ENCODE peak calls at places on chromosome 21, in nine cellular contexts. I, V, C, K, G, E, F, S and A are unnamed samples.

GRCh38 chr21:17981060-17981459 is 161.9 kb upstream of the C21orf91 start:
- DNase-seq in C (no peak), K (no peak), E (no peak), G (no peak), I (peak), S (no peak), F (no peak), V (no peak), A (no peak)

GRCh38 chr21:41246808-41247207 is 69.8 kb upstream of the FAM3B start:
- DNase-seq in F (no peak), G (no peak), S (no peak), I (no peak), C (no peak), K (no peak), E (no peak), V (peak), A (no peak)

GRCh38 chr21:46111193-46111571 is 13.3 kb downstream of the COL6A2 start:
- DNase-seq in C (no peak), K (no peak), G (no peak), S (peak), V (peak), E (peak), I (no peak), F (no peak), A (no peak)

GRCh38 chr21:24705201-24705600 is 902.1 kb downstream of the MRPL39 start:
- DNase-seq in F (no peak), K (no peak), C (no peak), V (no peak), I (no peak), G (no peak), S (no peak), E (no peak), A (no peak)

GRCh38 chr21:45535341-45536081 is 6.7 kb downstream of the SLC19A1 start:
- DNase-seq in G (no peak), E (no peak), F (no peak), K (no peak), C (no peak), I (no peak), S (peak), V (peak), A (no peak)

GRCh38 chr21:35648512-35648911 is 411.8 kb downstream of the SETD4 start:
- DNase-seq in I (no peak), V (no peak), F (peak), C (no peak), K (no peak), S (no peak), G (no peak), E (no peak), A (no peak)

GRCh38 chr21:31137951-31138350 is 99.7 kb upstream of the KRTAP19-8 start:
- DNase-seq in I (no peak), S (no peak), G (no peak), F (no peak), E (no peak), K (no peak), C (no peak), V (no peak), A (no peak)

GRCh38 chr21:39051561-39051949 is 131.7 kb downstream of the PSMG1 start:
- DNase-seq in F (peak), E (no peak), G (peak), V (peak), I (no peak), S (no peak), C (peak), K (no peak), A (no peak)

GRCh38 chr21:35764586-35764985 is 295.7 kb downstream of the SETD4 start:
- DNase-seq in G (peak), C (no peak), E (no peak), F (no peak), S (no peak), V (no peak), K (no peak), I (no peak), A (no peak)

GRCh38 chr21:44713846-44714245 is 2.5 kb upstream of the TSPEAR start:
- DNase-seq in S (no peak), G (no peak), I (no peak), V (peak), E (no peak), K (peak), F (no peak), C (no peak), A (no peak)

GRCh38 chr21:45317401-45318145 is 29.9 kb upstream of the POFUT2 start:
- DNase-seq in K (no peak), V (no peak), S (peak), E (no peak), F (peak), C (peak), I (no peak), G (peak), A (no peak)

GRCh38 chr21:34035619-34036354 is 37.6 kb upstream of the MRPS6 start:
- DNase-seq in I (no peak), C (no peak), S (no peak), G (no peak), F (no peak), K (no peak), V (no peak), E (no peak), A (no peak)

GRCh38 chr21:34583926-34584563 is 30.9 kb downstream of the RCAN1 start:
- DNase-seq in C (no peak), K (peak), S (no peak), I (no peak), F (no peak), G (peak), E (no peak), V (no peak), A (no peak)

GRCh38 chr21:34796518-34797201 is 127.9 kb downstream of the CLIC6 start:
- DNase-seq in C (no peak), E (no peak), V (no peak), I (no peak), K (no peak), F (no peak), S (no peak), G (no peak), A (no peak)